ENCODE peak calls at places on chromosomes 4 and X, in ten cellular contexts. One of them, this sample, is unnamed.

GRCh38 chrX:130172127-130172834 is 519 bp downstream of the RAB33A start:
- DNase-seq in colonic mucosa: no peak
- DNase-seq in germinal center: no peak
- DNase-seq in WERI-Rb-1: no peak
- DNase-seq in KG1: no peak
- DNase-seq in left lung: no peak
- DNase-seq in NCI-H774: no peak
- DNase-seq in astrocyte of the spinal cord: no peak
- DNase-seq in globus pallidus: no peak
- DNase-seq in neuronal stem cell: no peak
- DNase-seq in this sample: no peak

GRCh38 chrX:3811331-3812311 is 98.2 kb upstream of the PRKX start:
- DNase-seq in colonic mucosa: no peak
- DNase-seq in germinal center: peak
- DNase-seq in WERI-Rb-1: peak
- DNase-seq in KG1: no peak
- DNase-seq in left lung: no peak
- DNase-seq in NCI-H774: no peak
- DNase-seq in astrocyte of the spinal cord: peak
- DNase-seq in globus pallidus: peak
- DNase-seq in neuronal stem cell: no peak
- DNase-seq in this sample: no peak

GRCh38 chr4:8272472-8273428 is 3.2 kb downstream of the HTRA3 start:
- DNase-seq in colonic mucosa: no peak
- DNase-seq in germinal center: no peak
- DNase-seq in WERI-Rb-1: no peak
- DNase-seq in KG1: no peak
- DNase-seq in left lung: no peak
- DNase-seq in NCI-H774: no peak
- DNase-seq in astrocyte of the spinal cord: no peak
- DNase-seq in globus pallidus: no peak
- DNase-seq in neuronal stem cell: no peak
- DNase-seq in this sample: no peak

GRCh38 chrX:68941385-68941952 is 112.6 kb downstream of the EFNB1 start:
- DNase-seq in colonic mucosa: peak
- DNase-seq in germinal center: no peak
- DNase-seq in WERI-Rb-1: no peak
- DNase-seq in KG1: no peak
- DNase-seq in left lung: no peak
- DNase-seq in NCI-H774: no peak
- DNase-seq in astrocyte of the spinal cord: peak
- DNase-seq in globus pallidus: no peak
- DNase-seq in neuronal stem cell: no peak
- DNase-seq in this sample: no peak

GRCh38 chrX:1883772-1884171 is 268.9 kb downstream of the ASMT start:
- DNase-seq in colonic mucosa: no peak
- DNase-seq in germinal center: no peak
- DNase-seq in WERI-Rb-1: no peak
- DNase-seq in KG1: no peak
- DNase-seq in left lung: no peak
- DNase-seq in NCI-H774: no peak
- DNase-seq in astrocyte of the spinal cord: no peak
- DNase-seq in globus pallidus: no peak
- DNase-seq in neuronal stem cell: no peak
- DNase-seq in this sample: no peak

GRCh38 chrX:153800746-153801145 is 6.3 kb downstream of the SSR4 start:
- DNase-seq in colonic mucosa: no peak
- DNase-seq in germinal center: no peak
- DNase-seq in WERI-Rb-1: no peak
- DNase-seq in KG1: no peak
- DNase-seq in left lung: no peak
- DNase-seq in NCI-H774: no peak
- DNase-seq in astrocyte of the spinal cord: no peak
- DNase-seq in globus pallidus: no peak
- DNase-seq in neuronal stem cell: no peak
- DNase-seq in this sample: no peak

GRCh38 chrX:134599173-134599914 is 58.9 kb downstream of the PLAC1 start:
- DNase-seq in colonic mucosa: no peak
- DNase-seq in germinal center: no peak
- DNase-seq in WERI-Rb-1: no peak
- DNase-seq in KG1: no peak
- DNase-seq in left lung: no peak
- DNase-seq in NCI-H774: no peak
- DNase-seq in astrocyte of the spinal cord: peak
- DNase-seq in globus pallidus: no peak
- DNase-seq in neuronal stem cell: no peak
- DNase-seq in this sample: no peak

GRCh38 chr4:10106421-10107039 is 10.1 kb downstream of the WDR1 start:
- DNase-seq in colonic mucosa: peak
- DNase-seq in germinal center: no peak
- DNase-seq in WERI-Rb-1: no peak
- DNase-seq in KG1: no peak
- DNase-seq in left lung: peak
- DNase-seq in NCI-H774: no peak
- DNase-seq in astrocyte of the spinal cord: peak
- DNase-seq in globus pallidus: no peak
- DNase-seq in neuronal stem cell: no peak
- DNase-seq in this sample: peak

GRCh38 chrX:9221714-9222113 is 187.8 kb upstream of the FAM9B start:
- DNase-seq in colonic mucosa: no peak
- DNase-seq in germinal center: no peak
- DNase-seq in WERI-Rb-1: no peak
- DNase-seq in KG1: no peak
- DNase-seq in left lung: no peak
- DNase-seq in NCI-H774: no peak
- DNase-seq in astrocyte of the spinal cord: no peak
- DNase-seq in globus pallidus: no peak
- DNase-seq in neuronal stem cell: no peak
- DNase-seq in this sample: no peak

GRCh38 chrX:132590350-132591026 is 101.7 kb upstream of the MBNL3 start:
- DNase-seq in colonic mucosa: no peak
- DNase-seq in germinal center: no peak
- DNase-seq in WERI-Rb-1: no peak
- DNase-seq in KG1: no peak
- DNase-seq in left lung: no peak
- DNase-seq in NCI-H774: no peak
- DNase-seq in astrocyte of the spinal cord: no peak
- DNase-seq in globus pallidus: no peak
- DNase-seq in neuronal stem cell: no peak
- DNase-seq in this sample: no peak

GRCh38 chr4:22202351-22203343 is 254.1 kb upstream of the KCNIP4 start:
- DNase-seq in colonic mucosa: peak
- DNase-seq in germinal center: no peak
- DNase-seq in WERI-Rb-1: no peak
- DNase-seq in KG1: no peak
- DNase-seq in left lung: no peak
- DNase-seq in NCI-H774: no peak
- DNase-seq in astrocyte of the spinal cord: no peak
- DNase-seq in globus pallidus: no peak
- DNase-seq in neuronal stem cell: no peak
- DNase-seq in this sample: no peak

GRCh38 chr4:52298444-52298843 is 247.3 kb downstream of the SPATA18 start:
- DNase-seq in colonic mucosa: no peak
- DNase-seq in germinal center: no peak
- DNase-seq in WERI-Rb-1: no peak
- DNase-seq in KG1: no peak
- DNase-seq in left lung: no peak
- DNase-seq in NCI-H774: no peak
- DNase-seq in astrocyte of the spinal cord: no peak
- DNase-seq in globus pallidus: no peak
- DNase-seq in neuronal stem cell: no peak
- DNase-seq in this sample: peak

GRCh38 chr4:8874896-8875680 is 3.4 kb upstream of the HMX1 start:
- DNase-seq in colonic mucosa: no peak
- DNase-seq in germinal center: peak
- DNase-seq in WERI-Rb-1: no peak
- DNase-seq in KG1: no peak
- DNase-seq in left lung: no peak
- DNase-seq in NCI-H774: no peak
- DNase-seq in astrocyte of the spinal cord: no peak
- DNase-seq in globus pallidus: no peak
- DNase-seq in neuronal stem cell: no peak
- DNase-seq in this sample: no peak

GRCh38 chr4:72797486-72797885 is 228.5 kb upstream of the ADAMTS3 start:
- DNase-seq in colonic mucosa: no peak
- DNase-seq in germinal center: no peak
- DNase-seq in WERI-Rb-1: no peak
- DNase-seq in KG1: no peak
- DNase-seq in left lung: no peak
- DNase-seq in NCI-H774: no peak
- DNase-seq in astrocyte of the spinal cord: no peak
- DNase-seq in globus pallidus: no peak
- DNase-seq in neuronal stem cell: no peak
- DNase-seq in this sample: no peak